ENCODE peak calls at places on chromosomes 2 and 18, in six cellular contexts. F is heart left ventricle; N is effector memory CD4-positive, alpha-beta T cell; H is breast epithelium; Y is Peyer's patch; E is CD8-positive, alpha-beta memory T cell. K is an unnamed sample.

GRCh38 chr2:109032229-109032800 is 43.3 kb upstream of the EDAR start:
- DNase-seq in F (no peak), N (peak), H (no peak), Y (no peak), E (peak), K (peak)

GRCh38 chr2:46813046-46813445 is 102.6 kb downstream of the MCFD2 start:
- DNase-seq in F (peak), N (no peak), H (peak), Y (no peak), E (no peak), K (no peak)

GRCh38 chr18:79371536-79372210 is 24.1 kb upstream of the NFATC1 start:
- DNase-seq in F (no peak), N (no peak), H (no peak), Y (no peak), E (no peak), K (no peak)

GRCh38 chr2:32663864-32664263 is 36.0 kb downstream of the TTC27 start:
- DNase-seq in F (no peak), N (no peak), H (no peak), Y (no peak), E (no peak), K (no peak)

GRCh38 chr2:9972621-9973445 is 21.3 kb downstream of the GRHL1 start:
- DNase-seq in F (no peak), N (no peak), H (peak), Y (no peak), E (no peak), K (no peak)

GRCh38 chr2:33777791-33778190 is 178.7 kb upstream of the FAM98A start:
- DNase-seq in F (no peak), N (no peak), H (no peak), Y (no peak), E (no peak), K (no peak)

GRCh38 chr18:5503740-5504139 is 40.1 kb downstream of the EPB41L3 start:
- DNase-seq in F (no peak), N (no peak), H (no peak), Y (no peak), E (no peak), K (no peak)

GRCh38 chr2:135791418-135792190 is 45.4 kb downstream of the LCT start:
- DNase-seq in F (no peak), N (no peak), H (no peak), Y (no peak), E (no peak), K (no peak)

GRCh38 chr2:138104071-138104470 is 139.8 kb downstream of the HNMT start:
- DNase-seq in F (no peak), N (no peak), H (no peak), Y (no peak), E (no peak), K (no peak)

GRCh38 chr2:61193670-61194561 is 31.9 kb downstream of the C2orf74 start:
- DNase-seq in F (no peak), N (no peak), H (no peak), Y (no peak), E (no peak), K (no peak)

GRCh38 chr18:57107141-57107832 is 39.6 kb upstream of the BOD1L2 start:
- DNase-seq in F (no peak), N (no peak), H (no peak), Y (no peak), E (no peak), K (no peak)

GRCh38 chr18:46408334-46408987 is 248.6 kb downstream of the LOXHD1 start:
- DNase-seq in F (no peak), N (no peak), H (no peak), Y (no peak), E (no peak), K (no peak)

GRCh38 chr2:118177932-118178331 is 89.7 kb downstream of the INSIG2 start:
- DNase-seq in F (no peak), N (no peak), H (no peak), Y (no peak), E (no peak), K (no peak)

GRCh38 chr2:85655961-85656403 is 12.0 kb downstream of the SFTPB start:
- DNase-seq in F (no peak), N (no peak), H (no peak), Y (no peak), E (no peak), K (no peak)

GRCh38 chr18:25076980-25077780 is 274.8 kb downstream of the ZNF521 start:
- DNase-seq in F (no peak), N (no peak), H (no peak), Y (no peak), E (no peak), K (no peak)

GRCh38 chr2:167818521-167818920 is 428.9 kb downstream of the STK39 start:
- DNase-seq in F (no peak), N (no peak), H (no peak), Y (no peak), E (no peak), K (no peak)

GRCh38 chr18:32470136-32470712 is 458 bp downstream of the GAREM1 start:
- DNase-seq in F (peak), N (no peak), H (peak), Y (no peak), E (no peak), K (peak)

GRCh38 chr2:52269696-52270485 is 1238.0 kb upstream of the NRXN1 start:
- DNase-seq in F (no peak), N (no peak), H (no peak), Y (no peak), E (no peak), K (no peak)

GRCh38 chr2:226766352-226767055 is 33.1 kb downstream of the IRS1 start:
- DNase-seq in F (no peak), N (no peak), H (no peak), Y (no peak), E (no peak), K (no peak)

GRCh38 chr2:129720360-129720759 is 259.1 kb upstream of the RAB6C start:
- DNase-seq in F (no peak), N (no peak), H (no peak), Y (no peak), E (no peak), K (no peak)

GRCh38 chr2:175293195-175293594 is 111.7 kb upstream of the ATP5MC3 start:
- DNase-seq in F (no peak), N (no peak), H (no peak), Y (no peak), E (no peak), K (no peak)

GRCh38 chr2:108554530-108554929 is 20.3 kb downstream of the LIMS1 start:
- DNase-seq in F (peak), N (no peak), H (no peak), Y (no peak), E (no peak), K (no peak)

GRCh38 chr2:143801561-143801960 is 672.3 kb downstream of the ARHGAP15 start:
- DNase-seq in F (no peak), N (no peak), H (no peak), Y (no peak), E (no peak), K (no peak)

GRCh38 chr2:16978291-16978690 is 312.7 kb upstream of the CYRIA start:
- DNase-seq in F (no peak), N (no peak), H (no peak), Y (no peak), E (no peak), K (no peak)

GRCh38 chr2:204680576-204680975 is 135.3 kb downstream of the PARD3B start:
- DNase-seq in F (no peak), N (no peak), H (no peak), Y (no peak), E (no peak), K (no peak)

GRCh38 chr18:73646196-73646595 is 501.4 kb downstream of the FBXO15 start:
- DNase-seq in F (no peak), N (no peak), H (no peak), Y (no peak), E (no peak), K (no peak)

GRCh38 chr2:1210352-1210751 is 202.9 kb upstream of the TPO start:
- DNase-seq in F (no peak), N (no peak), H (no peak), Y (no peak), E (no peak), K (no peak)

GRCh38 chr2:150095361-150095760 is 392.1 kb downstream of the RND3 start:
- DNase-seq in F (no peak), N (no peak), H (no peak), Y (no peak), E (no peak), K (no peak)

GRCh38 chr2:204260162-204260877 is 285.0 kb upstream of the PARD3B start:
- DNase-seq in F (no peak), N (no peak), H (peak), Y (no peak), E (no peak), K (no peak)

GRCh38 chr2:102841107-102841840 is 79.4 kb downstream of the TMEM182 start:
- DNase-seq in F (peak), N (no peak), H (no peak), Y (no peak), E (no peak), K (peak)

GRCh38 chr2:99544608-99545007 is 54.8 kb upstream of the REV1 start:
- DNase-seq in F (no peak), N (no peak), H (no peak), Y (no peak), E (no peak), K (no peak)

GRCh38 chr2:65790676-65790935 is 358.2 kb upstream of the SPRED2 start:
- DNase-seq in F (no peak), N (no peak), H (no peak), Y (no peak), E (no peak), K (no peak)

GRCh38 chr2:111178730-111179405 is 58.2 kb downstream of the BCL2L11 start:
- DNase-seq in F (no peak), N (no peak), H (no peak), Y (no peak), E (no peak), K (no peak)

GRCh38 chr2:190088917-190089316 is 26.4 kb upstream of the MSTN start:
- DNase-seq in F (no peak), N (peak), H (no peak), Y (no peak), E (peak), K (no peak)

GRCh38 chr18:10588975-10589374 is 63.1 kb downstream of the NAPG start:
- DNase-seq in F (no peak), N (no peak), H (no peak), Y (no peak), E (no peak), K (no peak)

GRCh38 chr2:19749507-19749836 is 152.3 kb downstream of the TTC32 start:
- DNase-seq in F (no peak), N (no peak), H (no peak), Y (no peak), E (no peak), K (no peak)

GRCh38 chr2:72271766-72272615 is 124.3 kb upstream of the CYP26B1 start:
- DNase-seq in F (no peak), N (no peak), H (no peak), Y (peak), E (no peak), K (no peak)

GRCh38 chr2:67997528-67998267 is 65.1 kb downstream of the C1D start:
- DNase-seq in F (no peak), N (no peak), H (no peak), Y (no peak), E (no peak), K (no peak)

GRCh38 chr2:201182650-201183372 is at the start of gene CASP10:
- DNase-seq in F (no peak), N (peak), H (no peak), Y (no peak), E (peak), K (peak)

GRCh38 chr2:201183373-201183742 is 417 bp downstream of the CASP10 start:
- DNase-seq in F (no peak), N (no peak), H (no peak), Y (no peak), E (no peak), K (no peak)

GRCh38 chr2:201188449-201188848 is 5.5 kb downstream of the CASP10 start:
- DNase-seq in F (no peak), N (no peak), H (no peak), Y (no peak), E (no peak), K (no peak)

GRCh38 chr2:201191132-201191875 is 8.4 kb downstream of the CASP10 start:
- DNase-seq in F (no peak), N (no peak), H (no peak), Y (no peak), E (no peak), K (no peak)

DNA sequence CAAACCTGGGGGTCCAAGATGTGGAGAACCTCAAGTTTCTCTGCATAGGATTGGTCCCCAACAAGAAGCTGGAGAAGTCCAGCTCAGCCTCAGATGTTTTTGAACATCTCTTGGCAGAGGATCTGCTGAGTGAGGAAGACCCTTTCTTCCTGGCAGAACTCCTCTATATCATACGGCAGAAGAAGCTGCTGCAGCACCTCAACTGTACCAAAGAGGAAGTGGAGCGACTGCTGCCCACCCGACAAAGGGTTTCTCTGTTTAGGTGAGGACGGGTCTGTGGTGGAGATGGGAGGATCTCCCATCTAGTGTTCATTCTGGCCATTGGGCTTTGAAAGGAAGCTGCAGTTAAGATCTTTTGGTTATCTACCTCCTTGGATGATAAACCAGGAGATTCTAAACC is 2.9 kb downstream of the CASP10 start:
- DNase-seq in F (no peak), N (no peak), H (no peak), Y (no peak), E (no peak), K (no peak)
- H3K4me3 ChIP-seq in F (no peak), N (peak), H (no peak), Y (no peak), E (peak), K (no peak)

GRCh38 chr2:159262904-159263303 is 23.6 kb downstream of the WDSUB1 start:
- DNase-seq in F (no peak), N (no peak), H (no peak), Y (no peak), E (no peak), K (no peak)

GRCh38 chr2:159267926-159268325 is 18.6 kb downstream of the WDSUB1 start:
- DNase-seq in F (no peak), N (no peak), H (no peak), Y (no peak), E (no peak), K (no peak)

GRCh38 chr2:159262226-159262625 is 24.3 kb downstream of the WDSUB1 start:
- DNase-seq in F (no peak), N (no peak), H (no peak), Y (no peak), E (no peak), K (no peak)

GRCh38 chr2:159266554-159266953 is 19.9 kb downstream of the WDSUB1 start:
- DNase-seq in F (no peak), N (no peak), H (no peak), Y (no peak), E (no peak), K (no peak)

GRCh38 chr2:159265171-159265576 is 21.3 kb downstream of the WDSUB1 start:
- DNase-seq in F (no peak), N (no peak), H (no peak), Y (no peak), E (no peak), K (no peak)
- H3K4me3 ChIP-seq in F (no peak), N (no peak), H (no peak), Y (no peak), E (no peak), K (no peak)

GRCh38 chr2:197147942-197148341 is 162.6 kb downstream of the ANKRD44 start:
- DNase-seq in F (no peak), N (no peak), H (no peak), Y (no peak), E (no peak), K (no peak)

GRCh38 chr2:197158138-197158537 is 152.4 kb downstream of the ANKRD44 start:
- DNase-seq in F (no peak), N (no peak), H (no peak), Y (no peak), E (no peak), K (no peak)

GRCh38 chr2:197148401-197148800 is 162.2 kb downstream of the ANKRD44 start:
- DNase-seq in F (no peak), N (no peak), H (no peak), Y (no peak), E (no peak), K (no peak)

GRCh38 chr2:197149546-197149945 is 161.0 kb downstream of the ANKRD44 start:
- DNase-seq in F (no peak), N (no peak), H (no peak), Y (no peak), E (no peak), K (peak)

DNA sequence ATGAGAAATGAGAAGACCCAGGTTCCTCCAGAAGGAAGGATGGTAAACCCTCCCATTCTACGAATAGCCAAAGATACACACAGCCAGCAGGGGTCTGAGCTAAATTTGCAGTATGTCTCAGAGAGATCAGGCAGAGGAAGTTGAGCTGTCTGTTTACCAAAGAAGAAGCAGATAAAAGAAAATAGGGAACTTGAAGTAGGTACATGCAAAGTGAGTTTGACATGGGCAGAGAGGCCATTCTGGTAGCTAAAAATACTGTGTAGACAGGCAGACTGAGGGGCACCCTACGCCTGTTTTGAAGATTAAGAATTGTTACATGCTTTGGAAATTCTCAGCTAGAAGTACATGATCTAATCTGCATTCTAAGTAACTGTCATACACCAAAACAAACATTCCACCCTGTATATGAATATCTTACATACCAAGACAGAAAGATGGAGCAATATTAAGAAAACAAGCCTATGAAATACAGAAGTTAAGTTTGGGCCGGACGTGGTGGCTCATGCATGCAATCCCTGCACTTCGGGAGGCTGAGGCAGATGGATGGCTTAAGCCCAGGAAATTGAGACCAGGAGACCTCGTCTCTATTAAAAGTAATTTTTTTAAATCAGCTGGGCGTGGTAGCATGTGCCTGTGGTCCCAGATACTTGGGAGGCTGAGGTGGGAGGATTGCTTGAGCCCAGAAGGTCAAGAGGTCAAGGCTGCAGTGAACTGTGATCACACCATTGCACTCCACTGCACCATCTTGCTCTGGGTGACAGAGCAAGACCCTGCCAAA is 157.9 kb downstream of the ANKRD44 start:
- DNase-seq in F (no peak), N (no peak), H (no peak), Y (no peak), E (no peak), K (peak)
- H3K4me3 ChIP-seq in F (no peak), N (no peak), H (no peak), Y (no peak), E (no peak), K (no peak)

GRCh38 chr2:131035826-131036231 is 57.4 kb downstream of the FAM168B start:
- DNase-seq in F (no peak), N (no peak), H (no peak), Y (no peak), E (no peak), K (no peak)
- H3K4me3 ChIP-seq in F (no peak), N (no peak), H (peak), Y (no peak), E (no peak), K (no peak)

DNA sequence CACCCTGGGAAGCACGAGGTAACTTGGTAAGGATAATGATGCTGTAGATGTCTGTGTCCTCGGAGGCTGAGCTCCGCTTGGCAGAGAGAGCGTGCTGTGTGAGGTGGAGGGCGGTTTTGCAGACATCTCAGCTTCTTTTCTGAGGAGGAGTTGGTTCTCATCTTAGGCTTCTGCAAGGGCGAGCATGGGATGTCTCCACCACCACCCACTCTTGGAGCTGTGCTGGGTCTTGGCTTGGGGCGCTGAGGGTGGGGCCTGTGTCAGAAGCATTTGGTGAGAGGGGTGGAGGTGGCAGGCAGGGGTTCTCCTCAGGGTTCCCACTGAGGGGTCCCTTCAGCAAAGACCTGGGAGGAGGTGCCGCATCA is 9.2 kb downstream of the OXER1 start:
- DNase-seq in F (no peak), N (no peak), H (no peak), Y (no peak), E (no peak), K (no peak)
- H3K4me3 ChIP-seq in F (no peak), N (no peak), H (no peak), Y (no peak), E (no peak), K (no peak)

DNA sequence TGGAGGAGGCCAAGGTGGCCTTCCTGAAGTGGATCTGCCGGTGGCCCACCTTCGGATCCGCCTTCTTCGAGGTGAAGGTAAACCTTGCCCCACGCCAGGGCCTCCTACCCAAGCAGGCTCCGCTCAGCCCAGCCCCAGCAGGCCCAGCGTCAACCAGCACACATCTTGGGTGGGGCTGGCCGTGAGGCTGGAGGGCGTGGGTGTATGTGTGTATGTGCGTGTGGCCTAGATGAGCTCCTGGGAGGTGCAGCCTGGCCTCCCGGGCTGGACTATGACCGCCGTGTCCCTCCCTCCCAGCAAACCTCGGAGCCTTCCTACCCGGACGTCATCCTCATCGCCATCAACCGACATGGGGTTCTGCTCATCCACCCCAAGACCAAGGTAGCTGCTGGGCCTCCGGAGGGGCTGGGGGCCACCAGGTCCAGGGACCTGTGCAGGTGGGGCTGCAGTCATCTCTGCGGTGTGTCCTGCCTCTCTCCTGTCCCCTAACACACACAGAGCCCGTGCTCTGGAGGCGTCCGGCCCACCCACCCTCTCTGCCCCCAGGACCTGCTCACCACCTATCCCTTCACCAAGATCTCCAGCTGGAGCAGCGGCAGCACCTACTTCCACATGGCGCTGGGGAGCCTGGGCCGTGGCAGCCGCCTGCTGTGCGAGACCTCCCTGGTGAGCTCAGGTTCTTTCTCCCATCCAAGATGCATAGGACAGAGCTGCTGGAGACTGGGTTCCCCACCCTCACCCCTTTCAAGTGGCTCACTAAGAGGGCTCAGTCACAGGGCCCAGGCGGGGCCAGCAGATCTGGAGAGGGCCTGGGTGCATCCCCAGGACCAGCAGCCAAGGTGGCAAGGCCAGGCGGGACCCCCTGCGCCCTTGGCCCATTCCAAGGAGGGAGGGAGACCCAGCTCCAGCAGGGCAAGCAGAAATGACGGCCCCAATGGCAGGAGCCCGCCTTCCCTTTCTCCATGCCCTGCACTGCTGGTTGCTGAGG is 9.4 kb upstream of the GPR17 start:
- DNase-seq in F (no peak), N (no peak), H (no peak), Y (peak), E (no peak), K (no peak)
- H3K4me3 ChIP-seq in F (no peak), N (no peak), H (no peak), Y (no peak), E (no peak), K (no peak)

K was measured in GM06990.